ENCODE peak calls at places on chromosomes 7 and 10, in seven cellular contexts. C, B, N, A, H, R and D are unnamed samples.

GRCh38 chr7:25894002-25894901 is 257.7 kb upstream of the NFE2L3 start:
- DNase-seq in C (no peak), B (no peak), N (peak), A (peak), H (peak), R (peak), D (peak)

GRCh38 chr10:92901819-92902234 is 53.5 kb downstream of the EXOC6 start:
- DNase-seq in C (no peak), B (no peak), N (no peak), A (no peak), H (peak), R (no peak), D (no peak)

GRCh38 chr10:43390791-43391190 is 18.2 kb downstream of the HNRNPF start:
- DNase-seq in C (peak), B (no peak), N (peak), A (no peak), H (no peak), R (peak), D (no peak)

GRCh38 chr7:30091431-30092386 is 43.1 kb upstream of the MTURN start:
- DNase-seq in C (peak), B (no peak), N (no peak), A (no peak), H (no peak), R (no peak), D (no peak)

GRCh38 chr7:80902035-80902434 is 16.8 kb downstream of the SEMA3C start:
- DNase-seq in C (no peak), B (no peak), N (no peak), A (no peak), H (no peak), R (no peak), D (no peak)

GRCh38 chr10:123583639-123584418 is 82.3 kb upstream of the GPR26 start:
- DNase-seq in C (peak), B (peak), N (peak), A (peak), H (no peak), R (peak), D (peak)

GRCh38 chr10:3892440-3893101 is 107.6 kb upstream of the KLF6 start:
- DNase-seq in C (no peak), B (no peak), N (no peak), A (no peak), H (no peak), R (no peak), D (no peak)

GRCh38 chr10:12768156-12768731 is 233.3 kb downstream of the CCDC3 start:
- DNase-seq in C (peak), B (no peak), N (no peak), A (no peak), H (no peak), R (no peak), D (no peak)

GRCh38 chr7:53446170-53446569 is 410.7 kb downstream of the POM121L12 start:
- DNase-seq in C (no peak), B (no peak), N (no peak), A (no peak), H (no peak), R (no peak), D (no peak)

GRCh38 chr10:28765641-28766040 is 88.3 kb downstream of the BAMBI start:
- DNase-seq in C (no peak), B (no peak), N (no peak), A (no peak), H (no peak), R (no peak), D (no peak)

GRCh38 chr10:71968553-71969474 is 4.6 kb downstream of the CHST3 start:
- DNase-seq in C (peak), B (no peak), N (no peak), A (no peak), H (no peak), R (peak), D (no peak)

GRCh38 chr7:152907042-152907761 is 147.7 kb downstream of the ACTR3B start:
- DNase-seq in C (no peak), B (no peak), N (no peak), A (no peak), H (no peak), R (no peak), D (no peak)

GRCh38 chr7:131843862-131844261 is 287.4 kb upstream of the PODXL start:
- DNase-seq in C (peak), B (no peak), N (no peak), A (no peak), H (no peak), R (peak), D (no peak)

GRCh38 chr10:11864727-11865126 is 41.6 kb downstream of the PROSER2 start:
- DNase-seq in C (no peak), B (no peak), N (no peak), A (no peak), H (no peak), R (no peak), D (no peak)

GRCh38 chr10:122571892-122572291 is 11.3 kb downstream of the DMBT1 start:
- DNase-seq in C (no peak), B (no peak), N (no peak), A (no peak), H (no peak), R (no peak), D (no peak)

GRCh38 chr10:117860823-117861222 is 185.9 kb downstream of the RAB11FIP2 start:
- DNase-seq in C (peak), B (peak), N (peak), A (no peak), H (no peak), R (peak), D (peak)

GRCh38 chr10:66838656-66839055 is 87.2 kb upstream of the LRRTM3 start:
- DNase-seq in C (peak), B (no peak), N (no peak), A (no peak), H (no peak), R (no peak), D (no peak)

GRCh38 chr10:86399879-86400704 is 33.5 kb upstream of the GRID1 start:
- DNase-seq in C (peak), B (peak), N (peak), A (peak), H (peak), R (peak), D (peak)

GRCh38 chr10:8393531-8393930 is 339.0 kb downstream of the GATA3 start:
- DNase-seq in C (no peak), B (no peak), N (no peak), A (no peak), H (no peak), R (no peak), D (no peak)

GRCh38 chr10:32207544-32207943 is 139.4 kb downstream of the EPC1 start:
- DNase-seq in C (peak), B (peak), N (peak), A (no peak), H (no peak), R (peak), D (peak)

GRCh38 chr7:137287651-137288258 is 55.8 kb downstream of the PTN start:
- DNase-seq in C (peak), B (no peak), N (no peak), A (no peak), H (no peak), R (no peak), D (no peak)

GRCh38 chr7:147452816-147453215 is 1137.8 kb upstream of the C7orf33 start:
- DNase-seq in C (no peak), B (no peak), N (no peak), A (no peak), H (no peak), R (no peak), D (no peak)

GRCh38 chr7:63789378-63790176 is 209.1 kb upstream of the ZNF722 start:
- DNase-seq in C (no peak), B (no peak), N (no peak), A (no peak), H (no peak), R (peak), D (no peak)

GRCh38 chr7:36986429-36987362 is 262.4 kb upstream of the AOAH start:
- DNase-seq in C (peak), B (peak), N (peak), A (peak), H (no peak), R (peak), D (peak)

GRCh38 chr7:156558198-156558597 is 82.4 kb upstream of the RNF32 start:
- DNase-seq in C (peak), B (no peak), N (no peak), A (no peak), H (no peak), R (no peak), D (peak)

GRCh38 chr7:120171406-120171805 is 101.6 kb upstream of the KCND2 start:
- DNase-seq in C (no peak), B (no peak), N (no peak), A (no peak), H (no peak), R (no peak), D (peak)

GRCh38 chr7:23357190-23358093 is 58.3 kb downstream of the MALSU1 start:
- DNase-seq in C (peak), B (peak), N (peak), A (no peak), H (no peak), R (no peak), D (peak)

DNA sequence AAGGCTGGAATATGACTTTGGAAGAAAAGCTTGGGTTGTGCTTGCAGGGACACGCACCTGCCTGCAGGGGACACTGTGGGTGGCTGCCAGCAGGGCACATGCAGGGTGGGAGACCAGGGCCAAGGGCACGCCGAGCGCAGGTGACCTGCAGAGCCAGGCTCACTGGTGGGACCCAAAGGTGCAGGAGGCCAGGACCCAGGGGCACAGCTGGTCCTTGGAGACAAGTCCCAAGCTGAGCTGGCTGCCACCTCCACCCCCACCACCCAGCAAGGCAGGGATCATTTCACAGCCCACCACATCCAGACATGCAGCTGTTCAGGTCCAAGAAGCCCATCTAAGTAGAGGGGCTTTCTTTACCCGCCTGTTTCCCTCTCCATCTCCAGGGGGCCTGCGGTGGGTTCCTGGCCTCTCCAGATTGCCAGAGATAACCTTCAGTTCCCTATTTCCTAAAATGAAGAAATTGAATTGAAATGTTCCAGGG is 13.8 kb upstream of the CLIP2 start:
- DNase-seq in C (no peak), B (peak), N (no peak), A (no peak), H (no peak), R (peak), D (no peak)
- H2AFZ ChIP-seq in C (peak), B (peak), N (no peak), A (no peak), H (no peak), R (no peak), D (no peak)

GRCh38 chr7:17305387-17306171 is 7.1 kb downstream of the AHR start:
- DNase-seq in C (no peak), B (no peak), N (no peak), A (no peak), H (no peak), R (no peak), D (no peak)
- H3K4me2 ChIP-seq in C (peak), B (no peak), N (peak), A (no peak), H (no peak), R (no peak), D (peak)

DNA sequence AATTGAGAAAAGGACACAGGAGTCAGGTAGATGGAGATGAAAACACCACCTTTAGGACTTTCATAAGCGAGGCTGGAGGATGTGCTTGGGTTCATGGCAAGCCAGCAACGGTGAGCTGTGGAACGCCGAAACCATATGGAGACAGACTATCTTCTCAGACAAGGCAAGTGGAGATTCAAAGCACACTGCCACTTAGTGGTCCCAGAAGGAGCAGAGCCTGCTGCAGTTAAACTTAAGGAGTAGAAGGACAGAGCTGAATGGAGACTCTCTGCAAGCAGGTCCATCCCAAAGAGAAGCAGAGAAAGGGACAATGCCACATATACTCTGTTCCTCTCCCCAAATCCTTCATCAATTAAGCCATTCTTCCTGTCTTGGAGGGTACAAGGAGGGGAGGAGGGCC is 236.3 kb upstream of the HABP2 start:
- DNase-seq in C (no peak), B (no peak), N (no peak), A (no peak), H (no peak), R (no peak), D (no peak)
- TF ChIP-seq RAD21 in C (no peak), B (no peak), N (no peak), A (peak), H (no peak), R (no peak), D (no peak)

DNA sequence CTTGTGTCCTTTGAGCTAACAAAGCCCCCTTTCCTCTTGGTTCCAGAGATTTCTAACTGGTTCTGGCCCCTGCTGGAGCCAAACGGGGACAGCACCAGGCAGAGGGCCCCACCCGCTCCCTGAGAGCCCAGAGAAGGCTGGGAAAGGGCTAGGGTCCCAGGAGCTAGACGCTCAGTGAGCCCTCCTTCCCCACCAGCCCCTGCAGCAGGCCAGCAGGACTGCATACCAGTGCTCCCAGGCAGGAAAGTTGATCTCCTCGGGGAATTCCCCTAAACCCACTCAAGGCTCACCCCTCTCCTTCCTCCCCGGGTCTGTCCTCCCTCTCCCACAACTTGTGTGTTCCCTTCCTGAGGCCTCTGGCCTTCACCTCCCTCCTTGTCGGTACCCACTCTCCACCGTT is 47.7 kb downstream of the PAX2 start:
- DNase-seq in C (no peak), B (no peak), N (no peak), A (no peak), H (no peak), R (no peak), D (no peak)
- H2AFZ ChIP-seq in C (no peak), B (no peak), N (no peak), A (peak), H (no peak), R (no peak), D (no peak)

GRCh38 chr7:49789736-49790135 is 16.3 kb downstream of the VWC2 start:
- DNase-seq in C (no peak), B (no peak), N (no peak), A (no peak), H (no peak), R (no peak), D (no peak)

GRCh38 chr7:49791089-49791741 is 17.8 kb downstream of the VWC2 start:
- DNase-seq in C (no peak), B (no peak), N (peak), A (peak), H (no peak), R (peak), D (no peak)

GRCh38 chr7:49787980-49788379 is 14.5 kb downstream of the VWC2 start:
- DNase-seq in C (no peak), B (no peak), N (no peak), A (no peak), H (no peak), R (no peak), D (no peak)

GRCh38 chr7:49790209-49790608 is 16.8 kb downstream of the VWC2 start:
- DNase-seq in C (no peak), B (no peak), N (no peak), A (no peak), H (no peak), R (no peak), D (no peak)

DNA sequence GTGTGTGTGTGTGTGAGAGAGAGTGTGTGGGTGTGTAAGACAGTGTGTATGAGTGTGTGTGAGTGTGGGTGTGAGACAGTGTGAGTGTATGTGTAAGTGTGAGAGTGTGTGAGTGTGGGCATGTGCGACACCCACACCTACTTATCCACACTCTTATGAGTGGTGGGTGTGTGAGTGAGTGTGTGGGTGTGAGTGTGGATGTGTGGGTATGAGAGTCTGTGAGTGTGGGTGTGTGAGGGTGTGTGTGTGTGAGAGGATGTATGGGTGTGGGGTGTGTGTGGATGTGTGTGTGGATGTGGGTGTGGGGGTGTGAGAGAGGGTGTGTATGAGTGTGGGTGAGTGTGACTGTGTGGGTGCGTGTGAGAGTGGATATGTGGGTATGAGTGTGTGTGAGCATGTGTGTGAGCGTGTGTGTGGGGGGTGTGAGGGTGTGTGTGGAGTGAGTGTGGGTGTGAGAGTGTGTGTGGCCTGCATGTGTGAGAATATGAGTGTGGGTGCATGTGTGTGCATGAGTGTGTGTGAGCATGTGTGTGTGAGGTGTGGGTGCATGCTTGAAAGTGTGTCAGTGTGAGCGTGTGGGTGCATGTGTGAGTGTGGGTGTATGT is 15.1 kb downstream of the VWC2 start:
- DNase-seq in C (no peak), B (no peak), N (no peak), A (no peak), H (no peak), R (no peak), D (no peak)
- H3K4me2 ChIP-seq in C (no peak), B (no peak), N (no peak), A (no peak), H (no peak), R (no peak), D (no peak)

GRCh38 chr10:114711487-114712250 is 53.6 kb upstream of the ABLIM1 start:
- DNase-seq in C (no peak), B (no peak), N (no peak), A (no peak), H (no peak), R (no peak), D (no peak)
- TF ChIP-seq RAD21 in C (no peak), B (no peak), N (no peak), A (peak), H (no peak), R (no peak), D (no peak)

DNA sequence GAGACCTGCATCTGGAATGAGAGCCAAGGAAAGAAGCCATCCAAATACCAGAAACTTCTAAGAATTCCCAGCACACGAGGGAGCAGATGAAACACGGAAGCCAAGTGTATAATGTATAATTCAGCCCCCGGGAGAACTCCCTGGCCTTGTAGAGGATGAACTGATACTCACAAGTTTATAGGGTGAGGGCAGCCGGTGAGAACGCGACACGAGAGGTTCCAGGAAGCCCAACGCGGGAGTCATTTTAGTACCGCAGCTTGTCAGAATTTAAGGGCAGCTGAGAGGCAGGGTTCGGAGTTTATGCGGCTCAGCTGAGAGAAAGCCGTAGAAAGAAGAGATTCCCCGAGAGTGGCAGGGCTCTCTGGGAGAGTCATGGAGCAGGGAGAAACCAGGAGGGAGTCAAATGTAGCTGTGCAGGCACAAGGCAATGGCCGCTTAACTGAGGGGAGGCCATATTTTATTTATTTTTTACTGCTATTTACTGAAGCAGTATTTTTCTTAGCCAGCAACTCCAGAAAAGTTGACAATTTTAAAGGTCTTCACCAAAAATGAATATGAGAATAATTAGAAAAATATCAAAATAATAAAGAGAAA is 164.0 kb downstream of the NPSR1 start:
- DNase-seq in C (no peak), B (no peak), N (no peak), A (no peak), H (no peak), R (no peak), D (no peak)
- H2AFZ ChIP-seq in C (peak), B (peak), N (no peak), A (peak), H (no peak), R (peak), D (no peak)

GRCh38 chr7:32592721-32593120 is 97.4 kb downstream of the AVL9 start:
- DNase-seq in C (no peak), B (no peak), N (no peak), A (no peak), H (no peak), R (no peak), D (no peak)

GRCh38 chr7:32591938-32592337 is 96.6 kb downstream of the AVL9 start:
- DNase-seq in C (no peak), B (no peak), N (no peak), A (no peak), H (no peak), R (no peak), D (no peak)

GRCh38 chr7:32587431-32587948 is 92.2 kb downstream of the AVL9 start:
- DNase-seq in C (peak), B (no peak), N (peak), A (no peak), H (no peak), R (no peak), D (no peak)

GRCh38 chr7:32586291-32587221 is 91.3 kb downstream of the AVL9 start:
- DNase-seq in C (peak), B (peak), N (no peak), A (no peak), H (no peak), R (no peak), D (no peak)

GRCh38 chr7:32588657-32589056 is 93.4 kb downstream of the AVL9 start:
- DNase-seq in C (peak), B (no peak), N (peak), A (no peak), H (no peak), R (no peak), D (no peak)
- H3K4me2 ChIP-seq in C (no peak), B (no peak), N (no peak), A (no peak), H (no peak), R (no peak), D (no peak)

DNA sequence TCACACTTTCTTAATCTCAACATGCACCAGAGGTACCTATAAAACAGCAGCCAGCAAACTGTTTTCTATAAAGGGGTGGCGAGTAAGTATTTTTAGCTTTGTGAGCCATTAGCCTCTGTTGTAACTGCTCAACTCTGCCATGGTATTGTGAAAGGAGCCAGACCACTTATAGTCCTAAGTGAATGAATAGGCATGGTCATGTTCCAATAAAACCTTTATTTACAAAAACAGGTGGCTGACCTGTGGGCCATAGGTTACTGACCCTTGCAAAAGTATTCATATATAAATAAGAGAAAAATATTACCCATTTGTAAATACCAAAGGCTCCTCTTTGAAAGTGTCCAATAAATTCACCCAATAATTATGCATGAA is 50.3 kb downstream of the ICA1 start:
- DNase-seq in C (no peak), B (no peak), N (no peak), A (no peak), H (no peak), R (no peak), D (no peak)
- TF ChIP-seq RAD21 in C (no peak), B (no peak), N (no peak), A (no peak), H (no peak), R (no peak), D (no peak)